ENCODE peak calls at places on chromosomes 4 and X, in nine cellular contexts. M, F, U, Z, B, H, L, Q and J are unnamed samples.

GRCh38 chrX:63764946-63765345 is 20.1 kb downstream of the ARHGEF9 start:
- DNase-seq in M (peak), F (peak), U (no peak), Z (no peak), B (no peak), H (no peak), L (no peak), Q (no peak), J (peak)

GRCh38 chrX:70022608-70023007 is 27.1 kb downstream of the AWAT2 start:
- DNase-seq in M (no peak), F (no peak), U (no peak), Z (no peak), B (no peak), H (no peak), L (no peak), Q (no peak), J (no peak)

GRCh38 chr4:185862340-185862739 is 50.3 kb upstream of the SORBS2 start:
- DNase-seq in M (no peak), F (no peak), U (no peak), Z (no peak), B (no peak), H (no peak), L (no peak), Q (no peak), J (no peak)

GRCh38 chrX:120316587-120317283 is 5.5 kb upstream of the TMEM255A start:
- DNase-seq in M (peak), F (peak), U (no peak), Z (no peak), B (no peak), H (no peak), L (no peak), Q (no peak), J (peak)

GRCh38 chrX:113136841-113137240 is 296.2 kb upstream of the AMOT start:
- DNase-seq in M (no peak), F (no peak), U (no peak), Z (no peak), B (no peak), H (no peak), L (no peak), Q (no peak), J (no peak)

GRCh38 chrX:44795945-44796450 is 47.8 kb upstream of the DUSP21 start:
- DNase-seq in M (no peak), F (no peak), U (no peak), Z (no peak), B (no peak), H (no peak), L (no peak), Q (no peak), J (no peak)

GRCh38 chr4:53605783-53606182 is 14.5 kb upstream of the LNX1 start:
- DNase-seq in M (peak), F (no peak), U (no peak), Z (no peak), B (no peak), H (no peak), L (no peak), Q (no peak), J (no peak)

GRCh38 chrX:1387141-1387776 is 4.7 kb downstream of the SLC25A6 start:
- DNase-seq in M (no peak), F (no peak), U (peak), Z (peak), B (peak), H (no peak), L (no peak), Q (no peak), J (no peak)

GRCh38 chr4:111400736-111401135 is 744.5 kb upstream of the FAM241A start:
- DNase-seq in M (peak), F (peak), U (no peak), Z (no peak), B (no peak), H (peak), L (no peak), Q (no peak), J (no peak)

GRCh38 chrX:53294024-53294648 is 12.8 kb upstream of the IQSEC2 start:
- DNase-seq in M (no peak), F (no peak), U (no peak), Z (no peak), B (no peak), H (no peak), L (no peak), Q (no peak), J (no peak)

GRCh38 chr4:151276787-151277557 is at the start of gene PRSS48:
- DNase-seq in M (peak), F (peak), U (peak), Z (peak), B (peak), H (peak), L (peak), Q (peak), J (peak)

GRCh38 chrX:31663172-31663571 is 591.3 kb upstream of the FTHL17 start:
- DNase-seq in M (no peak), F (no peak), U (no peak), Z (no peak), B (no peak), H (no peak), L (no peak), Q (no peak), J (no peak)

GRCh38 chr4:78765607-78766006 is 10.5 kb upstream of the BMP2K start:
- DNase-seq in M (no peak), F (no peak), U (no peak), Z (no peak), B (no peak), H (no peak), L (no peak), Q (no peak), J (no peak)

GRCh38 chrX:65407157-65407626 is 127.4 kb downstream of the LAS1L start:
- DNase-seq in M (no peak), F (peak), U (no peak), Z (no peak), B (no peak), H (peak), L (no peak), Q (no peak), J (no peak)

DNA sequence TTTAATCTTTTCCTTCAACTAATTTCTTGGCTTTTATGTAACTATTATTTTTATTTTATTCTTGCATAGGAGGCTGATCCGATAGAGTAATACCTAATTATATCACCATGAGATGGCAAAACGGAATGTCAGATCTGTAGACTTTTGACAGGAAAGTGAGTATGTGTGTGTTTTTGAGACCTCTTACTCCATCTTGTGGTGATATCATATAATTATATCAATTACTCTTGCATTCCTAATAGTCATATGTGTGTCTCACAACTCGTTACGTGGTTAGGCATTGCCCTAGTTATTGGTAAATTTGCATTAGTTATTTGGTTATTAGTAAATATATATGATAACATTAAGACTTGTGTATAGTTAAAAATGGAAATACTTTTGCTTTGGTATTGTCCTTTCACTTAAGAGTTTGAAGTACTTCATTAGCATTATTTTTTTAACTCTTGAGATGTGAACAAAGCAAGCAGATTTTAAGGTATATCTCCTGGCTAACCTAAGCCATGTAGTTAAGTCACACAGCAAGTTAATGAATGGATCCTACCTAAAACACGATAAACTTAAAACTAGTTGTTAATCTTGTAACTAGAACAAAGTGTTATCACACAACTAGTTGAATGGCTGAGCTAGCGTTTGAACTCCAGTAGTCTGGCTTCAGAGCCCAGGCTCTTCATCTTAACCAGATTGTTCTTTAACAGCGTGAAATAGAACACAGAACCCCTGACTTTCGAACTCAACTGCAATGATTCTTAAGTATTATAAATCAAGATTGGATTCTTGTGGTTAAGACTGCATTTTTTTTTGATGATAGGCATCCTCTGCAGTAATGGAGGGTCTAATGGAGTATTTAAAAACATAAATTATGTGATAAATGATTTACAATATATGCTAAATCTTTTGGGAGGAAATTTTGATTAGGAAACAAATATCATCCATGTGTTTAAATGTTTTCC is 67.1 kb downstream of the PGRMC2 start:
- DNase-seq in M (peak), F (peak), U (no peak), Z (no peak), B (no peak), H (no peak), L (no peak), Q (peak), J (peak)
- TF ChIP-seq CTCF in M (no peak), F (peak), U (no peak), Z (peak), B (no peak), H (peak), L (no peak), Q (peak), J (peak)

GRCh38 chr4:85579942-85580341 is 105.0 kb downstream of the ARHGAP24 start:
- DNase-seq in M (no peak), F (no peak), U (no peak), Z (no peak), B (no peak), H (no peak), L (no peak), Q (no peak), J (no peak)
- H3K27ac ChIP-seq in M (no peak), F (no peak), U (no peak), Z (no peak), B (no peak), H (no peak), L (no peak), Q (no peak), J (no peak)

GRCh38 chr4:6076391-6076790 is 58.2 kb upstream of the C4orf50 start:
- DNase-seq in M (no peak), F (no peak), U (no peak), Z (no peak), B (no peak), H (no peak), L (no peak), Q (peak), J (no peak)
- TF ChIP-seq CTCF in M (no peak), F (no peak), U (no peak), Z (no peak), B (no peak), H (no peak), L (no peak), Q (no peak), J (no peak)

GRCh38 chr4:31768756-31769155 is 1048.6 kb downstream of the PCDH7 start:
- DNase-seq in M (no peak), F (no peak), U (no peak), Z (no peak), B (no peak), H (no peak), L (no peak), Q (no peak), J (no peak)
- H3K27ac ChIP-seq in M (no peak), F (no peak), U (no peak), Z (no peak), B (no peak), H (no peak), L (no peak), Q (no peak), J (no peak)

GRCh38 chr4:158856852-158857251 is 88.0 kb downstream of the FNIP2 start:
- DNase-seq in M (peak), F (peak), U (no peak), Z (no peak), B (no peak), H (peak), L (no peak), Q (no peak), J (peak)
- TF ChIP-seq CTCF in M (peak), F (peak), U (peak), Z (peak), B (peak), H (peak), L (peak), Q (peak), J (peak)

DNA sequence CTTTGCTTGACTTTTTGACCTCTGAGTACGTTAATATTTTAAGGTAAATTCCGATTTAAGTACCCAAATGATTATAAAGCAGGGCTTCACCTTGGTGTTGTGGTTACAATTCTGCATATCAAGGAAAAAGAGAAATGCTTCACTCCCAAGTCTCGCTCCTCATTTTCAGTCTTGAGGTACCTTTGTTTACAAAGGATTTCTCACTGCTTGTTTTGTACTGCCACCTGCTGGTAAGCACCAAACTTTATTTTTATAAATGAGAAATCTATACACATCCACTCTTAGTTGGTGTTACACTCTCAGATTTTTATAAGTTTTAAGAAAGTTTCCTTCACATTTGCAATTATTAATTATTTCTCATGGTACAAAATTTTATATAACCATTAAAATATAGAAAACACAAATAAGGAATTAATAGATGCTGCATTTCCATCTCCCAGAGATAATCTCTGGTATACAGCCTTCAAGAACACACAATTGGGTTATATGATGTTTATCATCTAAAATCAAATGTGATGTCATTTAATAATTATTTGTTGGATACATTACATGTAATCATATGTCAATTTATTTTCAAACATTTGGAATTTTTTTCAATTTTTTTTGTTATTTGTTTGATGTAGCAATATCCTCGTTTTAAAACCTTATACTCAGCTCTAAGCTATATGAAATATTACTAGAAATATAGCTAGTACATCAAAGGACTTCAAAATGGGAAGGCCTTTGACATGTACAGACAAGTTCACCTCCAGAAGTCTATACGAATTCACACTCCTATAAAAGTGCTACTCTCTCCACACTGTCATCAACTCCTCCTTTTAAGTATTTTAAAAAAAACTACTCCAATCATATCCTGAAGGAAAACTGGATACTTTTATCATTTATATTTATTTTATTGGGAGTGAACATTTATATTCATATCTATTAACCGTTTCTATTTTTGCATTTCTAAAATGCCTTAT is 179.9 kb downstream of the KCNIP4 start:
- DNase-seq in M (peak), F (peak), U (no peak), Z (no peak), B (no peak), H (peak), L (no peak), Q (no peak), J (peak)
- H3K27ac ChIP-seq in M (no peak), F (peak), U (no peak), Z (no peak), B (no peak), H (no peak), L (no peak), Q (no peak), J (no peak)